ENCODE peak calls at places on chromosomes 11 and 22, in five cellular contexts. M, X, G, K and Q are unnamed samples.

GRCh38 chr22:19287889-19288288 is 3.6 kb downstream of the CLTCL1 start:
- DNase-seq in M (no peak), X (no peak), G (no peak), K (no peak), Q (no peak)

GRCh38 chr11:116615211-116615865 is 157.4 kb downstream of the BUD13 start:
- DNase-seq in G (no peak), X (no peak), K (no peak), M (no peak), Q (no peak)

GRCh38 chr11:128686045-128686741 is 7.7 kb upstream of the FLI1 start:
- DNase-seq in X (no peak), M (no peak), G (no peak), K (no peak), Q (peak)

GRCh38 chr11:67045314-67045713 is 11.3 kb upstream of the RHOD start:
- DNase-seq in M (peak), G (no peak), K (no peak), X (no peak), Q (no peak)

GRCh38 chr11:101126551-101127347 is 2.9 kb downstream of the PGR start:
- DNase-seq in K (peak), M (peak), X (no peak), G (no peak), Q (peak)

GRCh38 chr11:114275295-114275694 is 20.9 kb upstream of the NNMT start:
- DNase-seq in M (no peak), X (no peak), G (no peak), K (no peak), Q (no peak)

GRCh38 chr11:72236774-72237111 is 7.2 kb downstream of the PHOX2A start:
- DNase-seq in X (no peak), K (no peak), G (no peak), M (no peak), Q (no peak)

GRCh38 chr11:8318536-8318935 is 54.9 kb upstream of the LMO1 start:
- DNase-seq in G (no peak), X (no peak), K (no peak), M (peak), Q (peak)

GRCh38 chr11:115739121-115739520 is 234.9 kb upstream of the CADM1 start:
- DNase-seq in X (no peak), G (no peak), K (no peak), M (no peak), Q (no peak)

GRCh38 chr11:86955111-86955673 is at the start of gene FZD4:
- DNase-seq in K (no peak), X (peak), M (peak), G (no peak), Q (peak)

GRCh38 chr11:14908214-14908880 is 16.3 kb upstream of the CYP2R1 start:
- DNase-seq in K (no peak), G (no peak), X (peak), M (peak), Q (no peak)

GRCh38 chr22:39240841-39241631 is 3.7 kb downstream of the PDGFB start:
- DNase-seq in M (peak), K (no peak), X (peak), G (no peak), Q (no peak)

GRCh38 chr11:63916837-63917684 is at the start of gene RCOR2:
- DNase-seq in M (peak), K (no peak), X (peak), G (no peak), Q (peak)

GRCh38 chr11:34281256-34281655 is 76.6 kb downstream of the ABTB2 start:
- DNase-seq in M (no peak), K (no peak), X (no peak), G (no peak), Q (no peak)

DNA sequence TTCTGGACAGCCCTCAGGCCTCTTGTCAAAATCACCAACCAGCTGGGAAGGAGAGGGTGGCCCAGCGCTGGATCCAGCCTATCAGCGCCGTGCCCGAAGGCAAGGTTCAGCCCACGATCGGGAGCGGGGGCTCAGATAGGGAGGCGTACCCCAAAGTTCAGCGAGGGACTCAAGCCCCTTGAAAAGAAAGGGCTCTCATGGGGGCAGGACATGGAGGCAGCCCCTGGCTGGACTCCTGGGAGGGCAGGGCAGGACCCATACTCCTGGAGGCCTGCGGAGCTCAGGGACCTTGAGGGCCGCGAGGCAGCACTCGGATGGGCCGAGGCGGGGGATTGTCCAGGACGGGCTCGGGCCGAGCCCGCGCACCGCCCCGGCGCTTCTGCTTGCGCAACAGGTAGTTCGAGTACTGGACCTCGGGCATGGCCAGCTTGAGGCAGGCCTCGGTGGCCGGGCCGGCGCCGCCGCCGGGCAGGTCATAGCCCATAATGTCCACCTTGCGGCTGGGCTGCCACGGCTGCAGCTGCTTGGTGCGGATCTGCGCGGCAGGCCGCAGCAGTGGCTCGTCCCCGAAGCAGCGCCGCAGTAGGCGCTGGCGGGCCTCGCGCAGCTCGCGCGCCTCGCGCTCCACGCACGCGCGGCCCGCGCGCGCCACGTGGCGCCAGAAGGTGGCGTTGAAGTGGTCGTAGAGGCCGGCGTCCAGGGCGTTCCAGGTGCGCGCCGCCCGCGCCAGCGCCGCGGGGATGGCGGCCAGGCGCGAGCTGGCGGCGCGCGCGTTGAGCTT is 6.5 kb downstream of the GAL3ST3 start:
- DNase-seq in M (no peak), K (no peak), X (no peak), G (no peak), Q (no peak)
- TF ChIP-seq ATF2 in M (no peak), K (no peak), X (no peak), G (no peak), Q (no peak)

GRCh38 chr11:22407899-22408298 is 69.7 kb downstream of the SLC17A6 start:
- DNase-seq in M (no peak), X (no peak), K (no peak), G (no peak), Q (no peak)

GRCh38 chr11:22405377-22405776 is 67.2 kb downstream of the SLC17A6 start:
- DNase-seq in G (no peak), X (no peak), M (no peak), K (no peak), Q (no peak)
- TF ChIP-seq ATF2 in G (no peak), X (no peak), M (no peak), K (no peak), Q (no peak)

GRCh38 chr11:10887307-10887706 is 29.5 kb upstream of the ZBED5 start:
- DNase-seq in K (no peak), G (no peak), X (no peak), M (no peak), Q (no peak)
- TF ChIP-seq ATF2 in K (no peak), G (no peak), X (no peak), M (no peak), Q (no peak)

DNA sequence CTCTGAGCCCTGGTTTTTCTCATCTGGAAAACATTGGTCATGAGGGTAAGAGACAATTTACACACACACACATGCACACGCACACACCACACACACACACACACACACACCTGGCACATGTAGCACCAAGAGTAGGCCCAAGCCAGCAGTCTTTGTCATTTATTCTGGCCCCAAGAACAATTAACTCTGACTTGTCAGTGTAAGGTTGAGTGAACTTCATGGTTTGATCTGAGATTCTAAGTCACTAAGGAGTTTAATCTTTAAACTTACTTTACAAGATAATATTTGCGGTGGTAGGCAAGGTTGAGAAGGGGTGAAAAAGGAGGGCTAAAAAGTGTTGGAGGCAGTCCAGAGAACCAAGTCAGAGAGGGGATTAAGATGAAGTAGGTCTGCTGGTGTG is 44.0 kb downstream of the MMP20 start:
- DNase-seq in G (no peak), M (no peak), K (no peak), X (no peak), Q (no peak)
- TF ChIP-seq ATF2 in G (no peak), M (no peak), K (no peak), X (no peak), Q (no peak)

GRCh38 chr11:131889760-131890620 is 519.6 kb downstream of the NTM start:
- DNase-seq in M (no peak), X (no peak), G (no peak), K (no peak), Q (no peak)
- TF ChIP-seq ATF2 in M (no peak), X (no peak), G (no peak), K (no peak), Q (no peak)